ENCODE peak calls at places on chromosomes 2 and 18, in ten cellular contexts. One of them, this sample, is unnamed.

GRCh38 chr18:54822872-54823845 is 5.1 kb upstream of the RAB27B start:
- DNase-seq in nephron progenitor cell: no peak
- DNase-seq in activated effector memory CD4-positive, alpha-beta T cell treated with anti-CD3 and anti-CD28 coated beads, Interleukin-2, amount 50 U/mL, for 16 hours: no peak
- DNase-seq in T-cell: no peak
- DNase-seq in substantia nigra: no peak
- DNase-seq in EH: peak
- DNase-seq in AG09309: peak
- DNase-seq in sciatic nerve: no peak
- DNase-seq in psoas muscle: no peak
- DNase-seq in stimulated activated CD8-positive, alpha-beta memory T cell treated with anti-CD3 and anti-CD28 coated beads, Interleukin-15, amount 100 ng/mL, for 24 hours: no peak
- DNase-seq in this sample: peak

GRCh38 chr2:145094353-145094752 is 574.4 kb upstream of the ZEB2 start:
- DNase-seq in nephron progenitor cell: no peak
- DNase-seq in activated effector memory CD4-positive, alpha-beta T cell treated with anti-CD3 and anti-CD28 coated beads, Interleukin-2, amount 50 U/mL, for 16 hours: no peak
- DNase-seq in T-cell: no peak
- DNase-seq in substantia nigra: no peak
- DNase-seq in EH: peak
- DNase-seq in AG09309: no peak
- DNase-seq in sciatic nerve: no peak
- DNase-seq in psoas muscle: no peak
- DNase-seq in stimulated activated CD8-positive, alpha-beta memory T cell treated with anti-CD3 and anti-CD28 coated beads, Interleukin-15, amount 100 ng/mL, for 24 hours: no peak
- DNase-seq in this sample: no peak

GRCh38 chr2:190540048-190540447 is 5.5 kb upstream of the NEMP2 start:
- DNase-seq in nephron progenitor cell: no peak
- DNase-seq in activated effector memory CD4-positive, alpha-beta T cell treated with anti-CD3 and anti-CD28 coated beads, Interleukin-2, amount 50 U/mL, for 16 hours: no peak
- DNase-seq in T-cell: no peak
- DNase-seq in substantia nigra: no peak
- DNase-seq in EH: no peak
- DNase-seq in AG09309: no peak
- DNase-seq in sciatic nerve: no peak
- DNase-seq in psoas muscle: no peak
- DNase-seq in stimulated activated CD8-positive, alpha-beta memory T cell treated with anti-CD3 and anti-CD28 coated beads, Interleukin-15, amount 100 ng/mL, for 24 hours: no peak
- DNase-seq in this sample: no peak

GRCh38 chr2:25401307-25402021 is 59.7 kb upstream of the DNMT3A start:
- DNase-seq in nephron progenitor cell: no peak
- DNase-seq in activated effector memory CD4-positive, alpha-beta T cell treated with anti-CD3 and anti-CD28 coated beads, Interleukin-2, amount 50 U/mL, for 16 hours: no peak
- DNase-seq in T-cell: no peak
- DNase-seq in substantia nigra: no peak
- DNase-seq in EH: no peak
- DNase-seq in AG09309: no peak
- DNase-seq in sciatic nerve: no peak
- DNase-seq in psoas muscle: no peak
- DNase-seq in stimulated activated CD8-positive, alpha-beta memory T cell treated with anti-CD3 and anti-CD28 coated beads, Interleukin-15, amount 100 ng/mL, for 24 hours: no peak
- DNase-seq in this sample: no peak

GRCh38 chr18:79927597-79928562 is 23.6 kb downstream of the SLC66A2 start:
- DNase-seq in nephron progenitor cell: no peak
- DNase-seq in activated effector memory CD4-positive, alpha-beta T cell treated with anti-CD3 and anti-CD28 coated beads, Interleukin-2, amount 50 U/mL, for 16 hours: peak
- DNase-seq in T-cell: no peak
- DNase-seq in substantia nigra: no peak
- DNase-seq in EH: no peak
- DNase-seq in AG09309: no peak
- DNase-seq in sciatic nerve: peak
- DNase-seq in psoas muscle: no peak
- DNase-seq in stimulated activated CD8-positive, alpha-beta memory T cell treated with anti-CD3 and anti-CD28 coated beads, Interleukin-15, amount 100 ng/mL, for 24 hours: no peak
- DNase-seq in this sample: no peak

GRCh38 chr2:24971300-24971549 is 530 bp downstream of the DNAJC27 start:
- DNase-seq in nephron progenitor cell: no peak
- DNase-seq in activated effector memory CD4-positive, alpha-beta T cell treated with anti-CD3 and anti-CD28 coated beads, Interleukin-2, amount 50 U/mL, for 16 hours: no peak
- DNase-seq in T-cell: peak
- DNase-seq in substantia nigra: no peak
- DNase-seq in EH: no peak
- DNase-seq in AG09309: no peak
- DNase-seq in sciatic nerve: no peak
- DNase-seq in psoas muscle: no peak
- DNase-seq in stimulated activated CD8-positive, alpha-beta memory T cell treated with anti-CD3 and anti-CD28 coated beads, Interleukin-15, amount 100 ng/mL, for 24 hours: no peak
- DNase-seq in this sample: no peak

GRCh38 chr2:153477096-153477555 is 1.4 kb downstream of the RPRM start:
- DNase-seq in nephron progenitor cell: peak
- DNase-seq in activated effector memory CD4-positive, alpha-beta T cell treated with anti-CD3 and anti-CD28 coated beads, Interleukin-2, amount 50 U/mL, for 16 hours: no peak
- DNase-seq in T-cell: no peak
- DNase-seq in substantia nigra: no peak
- DNase-seq in EH: no peak
- DNase-seq in AG09309: no peak
- DNase-seq in sciatic nerve: no peak
- DNase-seq in psoas muscle: peak
- DNase-seq in stimulated activated CD8-positive, alpha-beta memory T cell treated with anti-CD3 and anti-CD28 coated beads, Interleukin-15, amount 100 ng/mL, for 24 hours: no peak
- DNase-seq in this sample: no peak

GRCh38 chr18:75898666-75899065 is 471.2 kb upstream of the SMIM21 start:
- DNase-seq in nephron progenitor cell: no peak
- DNase-seq in activated effector memory CD4-positive, alpha-beta T cell treated with anti-CD3 and anti-CD28 coated beads, Interleukin-2, amount 50 U/mL, for 16 hours: no peak
- DNase-seq in T-cell: no peak
- DNase-seq in substantia nigra: no peak
- DNase-seq in EH: no peak
- DNase-seq in AG09309: no peak
- DNase-seq in sciatic nerve: no peak
- DNase-seq in psoas muscle: no peak
- DNase-seq in stimulated activated CD8-positive, alpha-beta memory T cell treated with anti-CD3 and anti-CD28 coated beads, Interleukin-15, amount 100 ng/mL, for 24 hours: no peak
- DNase-seq in this sample: no peak

GRCh38 chr2:171178993-171179392 is 18.3 kb upstream of the TLK1 start:
- DNase-seq in nephron progenitor cell: no peak
- DNase-seq in activated effector memory CD4-positive, alpha-beta T cell treated with anti-CD3 and anti-CD28 coated beads, Interleukin-2, amount 50 U/mL, for 16 hours: no peak
- DNase-seq in T-cell: no peak
- DNase-seq in substantia nigra: no peak
- DNase-seq in EH: no peak
- DNase-seq in AG09309: no peak
- DNase-seq in sciatic nerve: no peak
- DNase-seq in psoas muscle: no peak
- DNase-seq in stimulated activated CD8-positive, alpha-beta memory T cell treated with anti-CD3 and anti-CD28 coated beads, Interleukin-15, amount 100 ng/mL, for 24 hours: no peak
- DNase-seq in this sample: no peak

GRCh38 chr2:30932850-30933249 is 125.6 kb upstream of the CAPN13 start:
- DNase-seq in nephron progenitor cell: no peak
- DNase-seq in activated effector memory CD4-positive, alpha-beta T cell treated with anti-CD3 and anti-CD28 coated beads, Interleukin-2, amount 50 U/mL, for 16 hours: no peak
- DNase-seq in T-cell: no peak
- DNase-seq in substantia nigra: no peak
- DNase-seq in EH: no peak
- DNase-seq in AG09309: no peak
- DNase-seq in sciatic nerve: no peak
- DNase-seq in psoas muscle: no peak
- DNase-seq in stimulated activated CD8-positive, alpha-beta memory T cell treated with anti-CD3 and anti-CD28 coated beads, Interleukin-15, amount 100 ng/mL, for 24 hours: no peak
- DNase-seq in this sample: no peak

GRCh38 chr2:209383212-209383611 is 40.6 kb upstream of the MAP2 start:
- DNase-seq in nephron progenitor cell: no peak
- DNase-seq in activated effector memory CD4-positive, alpha-beta T cell treated with anti-CD3 and anti-CD28 coated beads, Interleukin-2, amount 50 U/mL, for 16 hours: no peak
- DNase-seq in T-cell: no peak
- DNase-seq in substantia nigra: no peak
- DNase-seq in EH: peak
- DNase-seq in AG09309: no peak
- DNase-seq in sciatic nerve: no peak
- DNase-seq in psoas muscle: no peak
- DNase-seq in stimulated activated CD8-positive, alpha-beta memory T cell treated with anti-CD3 and anti-CD28 coated beads, Interleukin-15, amount 100 ng/mL, for 24 hours: no peak
- DNase-seq in this sample: peak

GRCh38 chr2:73284296-73285161 is at the start of gene FBXO41:
- DNase-seq in nephron progenitor cell: peak
- DNase-seq in activated effector memory CD4-positive, alpha-beta T cell treated with anti-CD3 and anti-CD28 coated beads, Interleukin-2, amount 50 U/mL, for 16 hours: peak
- DNase-seq in T-cell: peak
- DNase-seq in substantia nigra: no peak
- DNase-seq in EH: peak
- DNase-seq in AG09309: no peak
- DNase-seq in sciatic nerve: no peak
- DNase-seq in psoas muscle: peak
- DNase-seq in stimulated activated CD8-positive, alpha-beta memory T cell treated with anti-CD3 and anti-CD28 coated beads, Interleukin-15, amount 100 ng/mL, for 24 hours: peak
- DNase-seq in this sample: no peak

This sample was measured in AG04450.